ENCODE peak calls at places on chromosomes 6 and 20, in six cellular contexts. One of them, this sample, is unnamed.

GRCh38 chr20:2108987-2109386 is 7.4 kb downstream of the STK35 start:
- DNase-seq in NCI-H1092: no peak
- DNase-seq in HFF-Myc: no peak
- DNase-seq in T-cell: no peak
- DNase-seq in HEK293T: no peak
- DNase-seq in stimulated activated naive B cell treated with anti-CD40 and anti-IgM and Interleukin-4, amounts not matched to agents 10 μg/mL and 1 μg/mL and 100 μg/mL, for 72 hours: no peak
- DNase-seq in this sample: no peak

GRCh38 chr20:25073544-25073943 is 8.4 kb downstream of the VSX1 start:
- DNase-seq in NCI-H1092: no peak
- DNase-seq in HFF-Myc: no peak
- DNase-seq in T-cell: no peak
- DNase-seq in HEK293T: no peak
- DNase-seq in stimulated activated naive B cell treated with anti-CD40 and anti-IgM and Interleukin-4, amounts not matched to agents 10 μg/mL and 1 μg/mL and 100 μg/mL, for 72 hours: no peak
- DNase-seq in this sample: no peak

GRCh38 chr20:38883981-38884733 is 42.1 kb upstream of the FAM83D start:
- DNase-seq in NCI-H1092: no peak
- DNase-seq in HFF-Myc: no peak
- DNase-seq in T-cell: no peak
- DNase-seq in HEK293T: no peak
- DNase-seq in stimulated activated naive B cell treated with anti-CD40 and anti-IgM and Interleukin-4, amounts not matched to agents 10 μg/mL and 1 μg/mL and 100 μg/mL, for 72 hours: no peak
- DNase-seq in this sample: no peak

GRCh38 chr20:51159303-51159702 is 136.4 kb upstream of the KCNG1 start:
- DNase-seq in NCI-H1092: no peak
- DNase-seq in HFF-Myc: no peak
- DNase-seq in T-cell: no peak
- DNase-seq in HEK293T: no peak
- DNase-seq in stimulated activated naive B cell treated with anti-CD40 and anti-IgM and Interleukin-4, amounts not matched to agents 10 μg/mL and 1 μg/mL and 100 μg/mL, for 72 hours: no peak
- DNase-seq in this sample: no peak

GRCh38 chr6:52186480-52186879 is 305 bp downstream of the IL17A start:
- DNase-seq in NCI-H1092: no peak
- DNase-seq in HFF-Myc: no peak
- DNase-seq in T-cell: no peak
- DNase-seq in HEK293T: no peak
- DNase-seq in stimulated activated naive B cell treated with anti-CD40 and anti-IgM and Interleukin-4, amounts not matched to agents 10 μg/mL and 1 μg/mL and 100 μg/mL, for 72 hours: no peak
- DNase-seq in this sample: no peak

GRCh38 chr20:18001131-18001921 is 32.5 kb downstream of the MGME1 start:
- DNase-seq in NCI-H1092: no peak
- DNase-seq in HFF-Myc: no peak
- DNase-seq in T-cell: no peak
- DNase-seq in HEK293T: no peak
- DNase-seq in stimulated activated naive B cell treated with anti-CD40 and anti-IgM and Interleukin-4, amounts not matched to agents 10 μg/mL and 1 μg/mL and 100 μg/mL, for 72 hours: no peak
- DNase-seq in this sample: no peak

GRCh38 chr6:22826961-22827360 is 257.6 kb downstream of the HDGFL1 start:
- DNase-seq in NCI-H1092: no peak
- DNase-seq in HFF-Myc: no peak
- DNase-seq in T-cell: no peak
- DNase-seq in HEK293T: no peak
- DNase-seq in stimulated activated naive B cell treated with anti-CD40 and anti-IgM and Interleukin-4, amounts not matched to agents 10 μg/mL and 1 μg/mL and 100 μg/mL, for 72 hours: no peak
- DNase-seq in this sample: no peak

GRCh38 chr6:111844376-111844775 is 28.9 kb downstream of the FYN start:
- DNase-seq in NCI-H1092: no peak
- DNase-seq in HFF-Myc: no peak
- DNase-seq in T-cell: no peak
- DNase-seq in HEK293T: no peak
- DNase-seq in stimulated activated naive B cell treated with anti-CD40 and anti-IgM and Interleukin-4, amounts not matched to agents 10 μg/mL and 1 μg/mL and 100 μg/mL, for 72 hours: no peak
- DNase-seq in this sample: no peak

GRCh38 chr6:16684896-16685554 is 76.2 kb downstream of the ATXN1 start:
- DNase-seq in NCI-H1092: no peak
- DNase-seq in HFF-Myc: no peak
- DNase-seq in T-cell: peak; percentile 33
- DNase-seq in HEK293T: no peak
- DNase-seq in stimulated activated naive B cell treated with anti-CD40 and anti-IgM and Interleukin-4, amounts not matched to agents 10 μg/mL and 1 μg/mL and 100 μg/mL, for 72 hours: peak; percentile 87
- DNase-seq in this sample: no peak

GRCh38 chr20:38935285-38935684 is 9.1 kb downstream of the FAM83D start:
- DNase-seq in NCI-H1092: no peak
- DNase-seq in HFF-Myc: no peak
- DNase-seq in T-cell: no peak
- DNase-seq in HEK293T: no peak
- DNase-seq in stimulated activated naive B cell treated with anti-CD40 and anti-IgM and Interleukin-4, amounts not matched to agents 10 μg/mL and 1 μg/mL and 100 μg/mL, for 72 hours: no peak
- DNase-seq in this sample: no peak

GRCh38 chr6:88517737-88518136 is 351.6 kb upstream of the CNR1 start:
- DNase-seq in NCI-H1092: no peak
- DNase-seq in HFF-Myc: no peak
- DNase-seq in T-cell: no peak
- DNase-seq in HEK293T: no peak
- DNase-seq in stimulated activated naive B cell treated with anti-CD40 and anti-IgM and Interleukin-4, amounts not matched to agents 10 μg/mL and 1 μg/mL and 100 μg/mL, for 72 hours: no peak
- DNase-seq in this sample: no peak

GRCh38 chr6:142695016-142695415 is 250.0 kb downstream of the HIVEP2 start:
- DNase-seq in NCI-H1092: no peak
- DNase-seq in HFF-Myc: no peak
- DNase-seq in T-cell: no peak
- DNase-seq in HEK293T: no peak
- DNase-seq in stimulated activated naive B cell treated with anti-CD40 and anti-IgM and Interleukin-4, amounts not matched to agents 10 μg/mL and 1 μg/mL and 100 μg/mL, for 72 hours: no peak
- DNase-seq in this sample: no peak

GRCh38 chr20:63381781-63382431 is 20.8 kb upstream of the CHRNA4 start:
- DNase-seq in NCI-H1092: no peak
- DNase-seq in HFF-Myc: no peak
- DNase-seq in T-cell: no peak
- DNase-seq in HEK293T: peak; percentile 76
- DNase-seq in stimulated activated naive B cell treated with anti-CD40 and anti-IgM and Interleukin-4, amounts not matched to agents 10 μg/mL and 1 μg/mL and 100 μg/mL, for 72 hours: no peak
- DNase-seq in this sample: no peak

GRCh38 chr6:128465368-128466343 is 54.7 kb downstream of the PTPRK start:
- DNase-seq in NCI-H1092: no peak
- DNase-seq in HFF-Myc: no peak
- DNase-seq in T-cell: no peak
- DNase-seq in HEK293T: no peak
- DNase-seq in stimulated activated naive B cell treated with anti-CD40 and anti-IgM and Interleukin-4, amounts not matched to agents 10 μg/mL and 1 μg/mL and 100 μg/mL, for 72 hours: no peak
- DNase-seq in this sample: no peak

GRCh38 chr20:46023999-46024398 is 5.0 kb upstream of the SLC12A5 start:
- DNase-seq in NCI-H1092: no peak
- DNase-seq in HFF-Myc: no peak
- DNase-seq in T-cell: no peak
- DNase-seq in HEK293T: no peak
- DNase-seq in stimulated activated naive B cell treated with anti-CD40 and anti-IgM and Interleukin-4, amounts not matched to agents 10 μg/mL and 1 μg/mL and 100 μg/mL, for 72 hours: no peak
- DNase-seq in this sample: no peak

GRCh38 chr6:29909995-29910394 is 32.3 kb upstream of the HLA-A start:
- DNase-seq in NCI-H1092: no peak
- DNase-seq in HFF-Myc: no peak
- DNase-seq in T-cell: no peak
- DNase-seq in HEK293T: no peak
- DNase-seq in stimulated activated naive B cell treated with anti-CD40 and anti-IgM and Interleukin-4, amounts not matched to agents 10 μg/mL and 1 μg/mL and 100 μg/mL, for 72 hours: no peak
- DNase-seq in this sample: no peak

This sample was measured in HAP-1.